ENCODE peak calls at places on chromosomes 7 and 10, in seven cellular contexts. S, V, D, K, X, C and M are unnamed samples. For H3K27me3, the result is how much of the 10 kb centered on the place peaks cover.

GRCh38 chr10:71347587-71348395 is 28.7 kb downstream of the SLC29A3 start:
- DNase-seq in S (no peak), D (peak), X (no peak), K (no peak), V (no peak), C (no peak), M (no peak)

GRCh38 chr7:8261711-8262695 is at the start of gene ICA1:
- DNase-seq in K (peak), S (peak), D (peak), C (no peak), V (no peak), X (peak), M (peak)

GRCh38 chr7:93547716-93548115 is 26.8 kb downstream of the CALCR start:
- DNase-seq in K (no peak), V (no peak), C (no peak), X (no peak), S (peak), D (no peak), M (no peak)

GRCh38 chr10:132366499-132366898 is 30.5 kb upstream of the PWWP2B start:
- DNase-seq in X (peak), C (no peak), D (no peak), K (no peak), V (no peak), S (no peak), M (no peak)

GRCh38 chr7:14191686-14192098 is 202.2 kb upstream of the ETV1 start:
- DNase-seq in K (no peak), V (peak), X (no peak), D (no peak), S (peak), C (peak), M (no peak)

GRCh38 chr7:95478139-95479037 is 7.4 kb upstream of the ASB4 start:
- DNase-seq in V (no peak), K (no peak), D (peak), C (no peak), S (peak), X (no peak), M (no peak)

GRCh38 chr7:2288986-2289611 is 25.1 kb downstream of the SNX8 start:
- DNase-seq in S (no peak), X (no peak), V (no peak), D (no peak), C (no peak), K (no peak), M (peak)

GRCh38 chr10:23918839-23919238 is 290.1 kb upstream of the KIAA1217 start:
- DNase-seq in K (no peak), V (no peak), X (no peak), S (no peak), D (peak), C (no peak), M (peak)

GRCh38 chr7:117995850-117996650 is 122.8 kb upstream of the CTTNBP2 start:
- DNase-seq in D (no peak), S (no peak), K (no peak), X (no peak), C (no peak), V (no peak), M (no peak)

GRCh38 chr10:12940791-12941190 is 60.7 kb downstream of the CCDC3 start:
- DNase-seq in C (no peak), S (no peak), K (no peak), X (no peak), V (no peak), D (no peak), M (no peak)

GRCh38 chr10:29392376-29393021 is 103.6 kb downstream of the LYZL1 start:
- DNase-seq in K (no peak), C (no peak), D (peak), X (no peak), V (no peak), S (peak), M (peak)

GRCh38 chr10:21989453-21990154 is 13.9 kb downstream of the DNAJC1 start:
- DNase-seq in K (no peak), C (no peak), V (peak), S (peak), D (peak), X (peak), M (peak)

GRCh38 chr10:49541762-49542161 is 2.8 kb upstream of the ERCC6 start:
- DNase-seq in D (no peak), K (no peak), C (no peak), V (no peak), X (no peak), S (no peak), M (no peak)

DNA sequence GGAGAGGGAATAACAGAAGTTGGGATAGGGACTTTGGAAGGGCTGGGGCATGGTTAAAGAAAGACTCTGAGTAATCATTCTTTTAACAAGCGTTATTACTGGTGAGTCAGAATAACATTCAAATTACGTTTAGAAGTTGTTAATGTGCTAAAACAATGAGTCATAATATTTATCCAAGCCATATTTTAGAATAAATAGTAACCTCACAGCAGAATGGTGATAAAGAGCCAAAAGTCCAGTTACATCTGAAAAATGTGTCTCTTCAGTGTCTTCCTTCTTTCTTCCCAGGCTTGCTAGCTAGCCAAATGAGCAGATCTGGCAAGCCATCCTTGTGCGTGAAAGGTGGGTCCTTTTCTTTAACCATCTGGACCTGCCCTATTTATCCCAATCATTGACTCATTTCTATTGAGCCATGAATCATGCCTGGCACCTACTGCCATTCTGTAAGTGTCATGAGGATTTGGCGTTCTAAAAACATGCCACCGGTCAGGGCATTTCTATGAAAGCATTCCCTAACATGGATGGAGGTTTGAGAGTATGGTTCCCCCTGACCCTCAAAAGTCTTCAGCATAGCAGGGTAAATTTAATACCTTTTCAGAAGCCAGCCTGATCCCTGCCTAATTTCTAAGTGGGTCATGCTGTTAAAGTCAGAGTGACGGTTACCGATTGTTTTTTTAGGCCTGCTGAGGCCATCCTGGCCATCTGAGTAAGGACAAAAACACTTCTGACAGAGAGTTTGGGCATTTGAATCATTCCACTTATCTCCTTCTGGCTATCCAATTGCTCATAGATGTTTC is 26.8 kb downstream of the MYPN start:
- DNase-seq in K (no peak), C (no peak), S (peak), D (peak), V (peak), X (no peak), M (peak)
- H3K4me3 ChIP-seq in K (no peak), C (no peak), S (peak), D (no peak), V (peak), X (no peak), M (no peak)

DNA sequence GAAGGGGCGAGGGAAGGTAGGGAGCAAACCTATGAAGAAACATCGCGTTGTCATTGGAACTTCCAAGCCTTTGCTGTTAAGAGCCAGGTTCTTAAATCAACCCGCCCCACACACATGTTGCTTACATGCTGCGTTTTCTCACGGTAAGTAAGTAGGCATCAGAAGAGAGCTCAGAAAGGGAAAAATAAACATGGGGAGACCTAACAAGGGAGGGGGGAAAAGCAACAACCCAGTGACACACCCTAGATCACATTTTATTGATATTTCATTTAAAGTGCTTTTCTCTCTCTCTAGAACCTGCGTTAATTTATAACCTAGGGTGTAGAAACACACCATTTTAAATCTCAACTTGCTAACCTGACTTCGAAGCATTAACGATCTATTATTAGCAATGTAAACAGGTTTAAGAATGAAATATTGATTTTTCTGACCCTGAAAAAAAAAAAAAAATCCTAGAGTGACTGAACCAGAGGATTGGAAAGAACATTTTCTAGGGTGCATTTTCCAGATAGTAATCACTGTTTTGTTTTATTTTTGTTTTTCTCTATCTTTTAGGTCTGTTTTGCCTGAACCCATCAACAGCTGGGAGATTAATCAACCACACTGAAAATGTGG is 3.2 kb downstream of the HOXA2 start:
- DNase-seq in K (no peak), C (no peak), S (no peak), V (no peak), D (no peak), X (no peak), M (no peak)
- H3K27me3 ChIP-seq in K (under half), C (under half), S (under half), V (under half), D (half or more), X (under half), M (half or more)

DNA sequence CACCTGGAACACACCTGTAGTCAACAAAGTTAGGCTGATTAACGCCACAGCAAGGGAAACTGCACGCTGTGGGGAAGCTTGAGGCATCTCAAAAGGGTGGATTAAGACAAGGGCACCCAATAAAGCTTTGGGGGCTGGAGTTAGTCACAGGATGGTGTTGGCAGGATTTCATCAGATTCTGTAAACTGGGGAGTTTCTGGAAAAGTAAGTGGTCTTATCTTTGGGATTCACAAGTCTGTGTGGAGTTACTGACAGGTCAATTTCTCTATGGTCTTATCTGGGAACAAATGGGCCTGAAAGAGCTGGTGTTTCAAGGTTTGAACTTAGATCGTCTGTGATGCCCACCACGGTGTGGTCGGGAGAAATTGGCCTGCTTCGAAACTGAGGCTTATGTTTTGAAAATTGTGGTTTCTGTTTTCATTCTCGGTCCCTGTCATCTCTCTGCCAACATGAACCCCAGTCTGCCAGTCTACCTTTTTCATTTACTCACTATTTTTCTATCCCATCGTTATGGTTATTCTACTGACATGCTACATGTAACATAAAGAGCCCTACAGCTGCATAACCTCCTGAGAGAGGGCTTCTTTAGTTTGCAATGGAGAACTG is 23.8 kb upstream of the AOAH start:
- DNase-seq in C (no peak), V (no peak), S (no peak), D (no peak), X (no peak), K (no peak), M (no peak)
- H3K4me3 ChIP-seq in C (no peak), V (no peak), S (no peak), D (no peak), X (no peak), K (no peak), M (no peak)

DNA sequence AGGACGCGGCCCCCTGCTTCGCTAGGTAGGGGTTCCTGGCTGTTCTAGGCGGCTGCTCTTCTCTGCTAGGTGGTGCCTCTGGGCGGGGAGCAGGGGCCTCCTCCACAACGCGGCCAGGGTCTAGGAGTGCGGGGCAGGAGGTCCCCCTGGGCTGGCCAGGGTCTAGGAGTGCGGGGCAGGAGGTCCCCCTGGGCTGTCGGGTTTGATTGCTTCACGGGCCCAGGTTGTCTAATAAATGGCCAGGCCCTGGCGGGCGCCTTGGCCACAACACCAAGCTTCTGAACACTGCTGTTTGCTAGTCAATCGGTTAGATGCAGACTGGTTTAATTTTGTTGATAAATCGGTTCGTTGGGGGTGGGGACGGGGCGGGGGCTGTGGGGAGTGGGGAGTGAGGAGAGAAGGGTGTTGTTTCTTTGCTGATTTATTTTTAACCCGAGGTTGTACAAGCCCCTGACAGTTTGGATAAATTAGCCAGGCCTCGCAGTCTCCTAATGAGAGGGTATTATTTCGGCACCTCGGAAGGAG is 7.7 kb downstream of the UNCX start:
- DNase-seq in V (no peak), S (no peak), K (no peak), D (no peak), X (no peak), C (no peak), M (no peak)
- H3K27me3 ChIP-seq in V (under half), S (half or more), K (half or more), D (half or more), X (half or more), C (half or more), M (half or more)

DNA sequence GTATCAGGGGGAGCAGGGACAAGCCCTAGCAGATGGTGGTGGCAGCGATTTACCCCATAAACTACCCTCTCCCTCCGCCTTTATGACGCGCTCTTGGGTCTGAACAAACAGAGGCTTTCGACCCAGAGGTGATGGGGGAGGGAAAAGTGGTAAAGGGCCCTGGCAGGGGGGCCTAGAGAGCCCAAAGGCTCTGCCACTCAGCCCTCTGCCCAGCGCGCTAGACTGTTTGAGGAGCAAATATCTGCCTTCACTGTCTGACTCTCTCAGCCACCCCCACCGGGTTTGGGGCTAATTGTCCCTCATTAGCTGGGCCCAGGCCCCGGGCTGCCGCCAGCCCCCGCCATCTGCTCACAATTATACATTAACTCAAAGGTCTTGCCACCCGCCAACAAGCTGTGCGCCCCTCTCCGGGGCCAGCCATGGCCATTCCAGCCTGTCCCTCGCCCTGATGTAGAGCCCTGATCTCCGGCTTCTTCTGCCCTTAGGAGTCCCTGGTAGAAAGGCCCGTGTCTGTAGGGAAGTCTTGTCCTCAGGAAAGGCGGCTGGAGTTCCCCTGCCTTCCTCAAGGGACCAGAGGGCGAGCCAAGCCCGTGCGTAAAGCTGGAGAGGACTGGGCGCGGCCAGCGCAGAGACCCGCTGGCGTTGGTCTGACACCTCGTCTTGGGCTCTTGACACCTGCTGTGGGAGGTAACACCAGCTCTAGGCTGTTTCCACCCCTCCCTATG is 1.9 kb upstream of the PAX4 start:
- DNase-seq in X (no peak), V (no peak), D (no peak), S (no peak), C (no peak), K (no peak), M (peak)
- H3K4me3 ChIP-seq in X (no peak), V (no peak), D (no peak), S (no peak), C (no peak), K (no peak), M (peak)

GRCh38 chr10:97182327-97182990 is 3.3 kb downstream of the SLIT1 start:
- DNase-seq in D (no peak), V (no peak), K (no peak), X (peak), S (no peak), C (no peak), M (no peak)
- H3K27me3 ChIP-seq in D (half or more), V (under half), K (under half), X (half or more), S (half or more), C (half or more), M (under half)

DNA sequence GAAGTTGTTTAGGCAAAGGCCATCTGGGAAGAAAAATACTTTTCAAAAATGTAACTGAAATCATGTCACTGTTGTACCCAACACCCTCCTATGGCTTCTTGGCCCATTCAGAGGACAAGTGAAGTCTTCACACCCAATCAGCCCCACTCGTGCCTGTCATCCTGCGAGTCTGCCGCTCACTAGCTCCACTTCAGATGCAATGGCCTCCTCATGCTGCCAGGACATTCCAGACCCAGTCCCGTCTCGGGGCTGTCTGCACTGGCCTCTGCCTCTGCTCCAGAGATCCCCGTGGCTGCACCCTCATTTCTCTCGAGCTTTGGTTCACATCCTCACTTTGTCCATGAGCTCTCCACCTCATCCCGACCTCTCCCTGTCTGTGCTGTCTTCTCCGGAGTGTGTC is 227.1 kb downstream of the KCNMA1 start:
- DNase-seq in S (no peak), C (no peak), V (no peak), K (no peak), X (no peak), D (no peak), M (peak)
- H3K4me3 ChIP-seq in S (no peak), C (no peak), V (no peak), K (no peak), X (no peak), D (no peak), M (no peak)

GRCh38 chr10:116744163-116744788 is 1.9 kb upstream of the HSPA12A start:
- DNase-seq in S (no peak), X (no peak), C (no peak), V (no peak), D (no peak), K (no peak), M (no peak)

GRCh38 chr10:116740971-116741370 is 1.4 kb downstream of the HSPA12A start:
- DNase-seq in S (no peak), K (no peak), D (no peak), V (no peak), C (no peak), X (no peak), M (peak)

GRCh38 chr10:116741391-116742351 is 695 bp downstream of the HSPA12A start:
- DNase-seq in K (no peak), S (peak), V (no peak), X (no peak), D (peak), C (no peak), M (peak)

GRCh38 chr10:116743266-116744064 is 1.1 kb upstream of the HSPA12A start:
- DNase-seq in C (no peak), S (no peak), K (no peak), X (no peak), V (no peak), D (no peak), M (peak)

GRCh38 chr10:116742367-116743265 is at the start of gene HSPA12A:
- DNase-seq in X (peak), K (peak), V (peak), D (peak), C (peak), S (peak), M (peak)
- H3K27me3 ChIP-seq in X (under half), K (under half), V (under half), D (under half), C (under half), S (under half), M (under half)